ENCODE peak calls at places on chromosomes 5 and 9, in eight cellular contexts. One of them, this sample, is unnamed.

GRCh38 chr5:54360089-54360488 is 49.7 kb upstream of the ARL15 start:
- DNase-seq in activated CD4-positive, CD25-positive, alpha-beta regulatory T cell: no peak
- DNase-seq in stimulated activated CD8-positive, alpha-beta memory T cell treated with anti-CD3 and anti-CD28 coated beads, Interleukin-7, amount 100 ng/mL, for 4 hours: no peak
- DNase-seq in cardiac fibroblast: peak
- DNase-seq in AML-193: no peak
- DNase-seq in amniotic epithelial cell: peak
- DNase-seq in activated CD8-positive, alpha-beta memory T cell treated with anti-CD3 and anti-CD28 coated beads for 48 hours: no peak
- DNase-seq in fibroblast of the aortic adventitia: peak
- DNase-seq in this sample: peak

GRCh38 chr9:21551401-21551800 is 69.3 kb upstream of the IFNE start:
- DNase-seq in stimulated activated CD8-positive, alpha-beta memory T cell treated with anti-CD3 and anti-CD28 coated beads, Interleukin-7, amount 100 ng/mL, for 4 hours: no peak
- DNase-seq in cardiac fibroblast: peak
- DNase-seq in AML-193: no peak
- DNase-seq in fibroblast of the aortic adventitia: peak
- DNase-seq in amniotic epithelial cell: no peak
- DNase-seq in activated CD8-positive, alpha-beta memory T cell treated with anti-CD3 and anti-CD28 coated beads for 48 hours: no peak
- DNase-seq in activated CD4-positive, CD25-positive, alpha-beta regulatory T cell: no peak
- DNase-seq in this sample: no peak

GRCh38 chr5:10625700-10626472 is 62.0 kb downstream of the ANKRD33B start:
- DNase-seq in AML-193: no peak
- DNase-seq in cardiac fibroblast: no peak
- DNase-seq in amniotic epithelial cell: no peak
- DNase-seq in activated CD4-positive, CD25-positive, alpha-beta regulatory T cell: no peak
- DNase-seq in activated CD8-positive, alpha-beta memory T cell treated with anti-CD3 and anti-CD28 coated beads for 48 hours: no peak
- DNase-seq in fibroblast of the aortic adventitia: peak
- DNase-seq in stimulated activated CD8-positive, alpha-beta memory T cell treated with anti-CD3 and anti-CD28 coated beads, Interleukin-7, amount 100 ng/mL, for 4 hours: no peak
- DNase-seq in this sample: no peak

GRCh38 chr5:122751293-122751753 is 23.6 kb upstream of the SNX2 start:
- DNase-seq in activated CD8-positive, alpha-beta memory T cell treated with anti-CD3 and anti-CD28 coated beads for 48 hours: no peak
- DNase-seq in activated CD4-positive, CD25-positive, alpha-beta regulatory T cell: no peak
- DNase-seq in stimulated activated CD8-positive, alpha-beta memory T cell treated with anti-CD3 and anti-CD28 coated beads, Interleukin-7, amount 100 ng/mL, for 4 hours: no peak
- DNase-seq in amniotic epithelial cell: peak
- DNase-seq in AML-193: no peak
- DNase-seq in fibroblast of the aortic adventitia: peak
- DNase-seq in cardiac fibroblast: peak
- DNase-seq in this sample: no peak

GRCh38 chr5:78009937-78010527 is 233.9 kb upstream of the TBCA start:
- DNase-seq in activated CD8-positive, alpha-beta memory T cell treated with anti-CD3 and anti-CD28 coated beads for 48 hours: no peak
- DNase-seq in cardiac fibroblast: peak
- DNase-seq in AML-193: no peak
- DNase-seq in activated CD4-positive, CD25-positive, alpha-beta regulatory T cell: no peak
- DNase-seq in amniotic epithelial cell: peak
- DNase-seq in stimulated activated CD8-positive, alpha-beta memory T cell treated with anti-CD3 and anti-CD28 coated beads, Interleukin-7, amount 100 ng/mL, for 4 hours: no peak
- DNase-seq in fibroblast of the aortic adventitia: peak
- DNase-seq in this sample: peak

GRCh38 chr9:35603506-35603985 is 1.5 kb upstream of the TESK1 start:
- DNase-seq in stimulated activated CD8-positive, alpha-beta memory T cell treated with anti-CD3 and anti-CD28 coated beads, Interleukin-7, amount 100 ng/mL, for 4 hours: no peak
- DNase-seq in activated CD8-positive, alpha-beta memory T cell treated with anti-CD3 and anti-CD28 coated beads for 48 hours: no peak
- DNase-seq in AML-193: peak
- DNase-seq in activated CD4-positive, CD25-positive, alpha-beta regulatory T cell: no peak
- DNase-seq in fibroblast of the aortic adventitia: peak
- DNase-seq in cardiac fibroblast: peak
- DNase-seq in amniotic epithelial cell: peak
- DNase-seq in this sample: peak

GRCh38 chr9:35136866-35137265 is 21.2 kb upstream of the ATOSB start:
- DNase-seq in AML-193: no peak
- DNase-seq in cardiac fibroblast: no peak
- DNase-seq in fibroblast of the aortic adventitia: peak
- DNase-seq in activated CD8-positive, alpha-beta memory T cell treated with anti-CD3 and anti-CD28 coated beads for 48 hours: no peak
- DNase-seq in amniotic epithelial cell: peak
- DNase-seq in activated CD4-positive, CD25-positive, alpha-beta regulatory T cell: no peak
- DNase-seq in stimulated activated CD8-positive, alpha-beta memory T cell treated with anti-CD3 and anti-CD28 coated beads, Interleukin-7, amount 100 ng/mL, for 4 hours: no peak
- DNase-seq in this sample: no peak

GRCh38 chr5:168654225-168654624 is 75.1 kb upstream of the PANK3 start:
- DNase-seq in AML-193: no peak
- DNase-seq in activated CD4-positive, CD25-positive, alpha-beta regulatory T cell: no peak
- DNase-seq in cardiac fibroblast: no peak
- DNase-seq in fibroblast of the aortic adventitia: peak
- DNase-seq in activated CD8-positive, alpha-beta memory T cell treated with anti-CD3 and anti-CD28 coated beads for 48 hours: no peak
- DNase-seq in amniotic epithelial cell: peak
- DNase-seq in stimulated activated CD8-positive, alpha-beta memory T cell treated with anti-CD3 and anti-CD28 coated beads, Interleukin-7, amount 100 ng/mL, for 4 hours: no peak
- DNase-seq in this sample: peak

GRCh38 chr9:83956288-83957028 is 23.6 kb downstream of the HNRNPK start:
- DNase-seq in activated CD4-positive, CD25-positive, alpha-beta regulatory T cell: peak
- DNase-seq in AML-193: no peak
- DNase-seq in stimulated activated CD8-positive, alpha-beta memory T cell treated with anti-CD3 and anti-CD28 coated beads, Interleukin-7, amount 100 ng/mL, for 4 hours: no peak
- DNase-seq in amniotic epithelial cell: peak
- DNase-seq in activated CD8-positive, alpha-beta memory T cell treated with anti-CD3 and anti-CD28 coated beads for 48 hours: peak
- DNase-seq in fibroblast of the aortic adventitia: peak
- DNase-seq in cardiac fibroblast: peak
- DNase-seq in this sample: peak

GRCh38 chr9:101381118-101381517 is 3.7 kb downstream of the BAAT start:
- DNase-seq in AML-193: no peak
- DNase-seq in fibroblast of the aortic adventitia: no peak
- DNase-seq in cardiac fibroblast: no peak
- DNase-seq in activated CD8-positive, alpha-beta memory T cell treated with anti-CD3 and anti-CD28 coated beads for 48 hours: no peak
- DNase-seq in amniotic epithelial cell: no peak
- DNase-seq in stimulated activated CD8-positive, alpha-beta memory T cell treated with anti-CD3 and anti-CD28 coated beads, Interleukin-7, amount 100 ng/mL, for 4 hours: no peak
- DNase-seq in activated CD4-positive, CD25-positive, alpha-beta regulatory T cell: no peak
- DNase-seq in this sample: no peak

GRCh38 chr5:144048254-144048856 is 122.1 kb downstream of the YIPF5 start:
- DNase-seq in fibroblast of the aortic adventitia: peak
- DNase-seq in AML-193: no peak
- DNase-seq in stimulated activated CD8-positive, alpha-beta memory T cell treated with anti-CD3 and anti-CD28 coated beads, Interleukin-7, amount 100 ng/mL, for 4 hours: no peak
- DNase-seq in activated CD4-positive, CD25-positive, alpha-beta regulatory T cell: no peak
- DNase-seq in cardiac fibroblast: no peak
- DNase-seq in amniotic epithelial cell: peak
- DNase-seq in activated CD8-positive, alpha-beta memory T cell treated with anti-CD3 and anti-CD28 coated beads for 48 hours: no peak
- DNase-seq in this sample: peak

GRCh38 chr5:68745459-68745858 is 348.4 kb upstream of the SLC30A5 start:
- DNase-seq in stimulated activated CD8-positive, alpha-beta memory T cell treated with anti-CD3 and anti-CD28 coated beads, Interleukin-7, amount 100 ng/mL, for 4 hours: no peak
- DNase-seq in cardiac fibroblast: peak
- DNase-seq in activated CD8-positive, alpha-beta memory T cell treated with anti-CD3 and anti-CD28 coated beads for 48 hours: no peak
- DNase-seq in fibroblast of the aortic adventitia: peak
- DNase-seq in AML-193: no peak
- DNase-seq in amniotic epithelial cell: no peak
- DNase-seq in activated CD4-positive, CD25-positive, alpha-beta regulatory T cell: no peak
- DNase-seq in this sample: no peak

GRCh38 chr5:4862500-4862899 is 277.6 kb upstream of the ADAMTS16 start:
- DNase-seq in stimulated activated CD8-positive, alpha-beta memory T cell treated with anti-CD3 and anti-CD28 coated beads, Interleukin-7, amount 100 ng/mL, for 4 hours: no peak
- DNase-seq in amniotic epithelial cell: peak
- DNase-seq in cardiac fibroblast: peak
- DNase-seq in activated CD8-positive, alpha-beta memory T cell treated with anti-CD3 and anti-CD28 coated beads for 48 hours: no peak
- DNase-seq in AML-193: peak
- DNase-seq in activated CD4-positive, CD25-positive, alpha-beta regulatory T cell: no peak
- DNase-seq in fibroblast of the aortic adventitia: peak
- DNase-seq in this sample: peak

GRCh38 chr9:134778841-134779411 is 101.7 kb upstream of the FCN2 start:
- DNase-seq in amniotic epithelial cell: peak
- DNase-seq in activated CD8-positive, alpha-beta memory T cell treated with anti-CD3 and anti-CD28 coated beads for 48 hours: no peak
- DNase-seq in activated CD4-positive, CD25-positive, alpha-beta regulatory T cell: no peak
- DNase-seq in stimulated activated CD8-positive, alpha-beta memory T cell treated with anti-CD3 and anti-CD28 coated beads, Interleukin-7, amount 100 ng/mL, for 4 hours: no peak
- DNase-seq in fibroblast of the aortic adventitia: peak
- DNase-seq in AML-193: peak
- DNase-seq in cardiac fibroblast: peak
- DNase-seq in this sample: peak

GRCh38 chr9:89917861-89918260 is 313.0 kb downstream of the GADD45G start:
- DNase-seq in cardiac fibroblast: no peak
- DNase-seq in activated CD8-positive, alpha-beta memory T cell treated with anti-CD3 and anti-CD28 coated beads for 48 hours: no peak
- DNase-seq in AML-193: no peak
- DNase-seq in amniotic epithelial cell: no peak
- DNase-seq in stimulated activated CD8-positive, alpha-beta memory T cell treated with anti-CD3 and anti-CD28 coated beads, Interleukin-7, amount 100 ng/mL, for 4 hours: no peak
- DNase-seq in fibroblast of the aortic adventitia: no peak
- DNase-seq in activated CD4-positive, CD25-positive, alpha-beta regulatory T cell: no peak
- DNase-seq in this sample: no peak

GRCh38 chr9:96027271-96028131 is 152.0 kb downstream of the ERCC6L2 start:
- DNase-seq in activated CD8-positive, alpha-beta memory T cell treated with anti-CD3 and anti-CD28 coated beads for 48 hours: no peak
- DNase-seq in amniotic epithelial cell: no peak
- DNase-seq in activated CD4-positive, CD25-positive, alpha-beta regulatory T cell: no peak
- DNase-seq in cardiac fibroblast: no peak
- DNase-seq in stimulated activated CD8-positive, alpha-beta memory T cell treated with anti-CD3 and anti-CD28 coated beads, Interleukin-7, amount 100 ng/mL, for 4 hours: no peak
- DNase-seq in fibroblast of the aortic adventitia: no peak
- DNase-seq in AML-193: no peak
- DNase-seq in this sample: peak

GRCh38 chr9:223167-223566 is 8.5 kb downstream of the DOCK8 start:
- DNase-seq in activated CD8-positive, alpha-beta memory T cell treated with anti-CD3 and anti-CD28 coated beads for 48 hours: no peak
- DNase-seq in cardiac fibroblast: no peak
- DNase-seq in fibroblast of the aortic adventitia: no peak
- DNase-seq in AML-193: no peak
- DNase-seq in activated CD4-positive, CD25-positive, alpha-beta regulatory T cell: no peak
- DNase-seq in amniotic epithelial cell: no peak
- DNase-seq in stimulated activated CD8-positive, alpha-beta memory T cell treated with anti-CD3 and anti-CD28 coated beads, Interleukin-7, amount 100 ng/mL, for 4 hours: no peak
- DNase-seq in this sample: no peak

GRCh38 chr5:9431496-9432258 is 114.2 kb downstream of the SEMA5A start:
- DNase-seq in cardiac fibroblast: peak
- DNase-seq in fibroblast of the aortic adventitia: peak
- DNase-seq in stimulated activated CD8-positive, alpha-beta memory T cell treated with anti-CD3 and anti-CD28 coated beads, Interleukin-7, amount 100 ng/mL, for 4 hours: no peak
- DNase-seq in amniotic epithelial cell: peak
- DNase-seq in activated CD4-positive, CD25-positive, alpha-beta regulatory T cell: no peak
- DNase-seq in activated CD8-positive, alpha-beta memory T cell treated with anti-CD3 and anti-CD28 coated beads for 48 hours: no peak
- DNase-seq in AML-193: no peak
- DNase-seq in this sample: no peak

GRCh38 chr5:170752257-170753215 is 31.0 kb upstream of the GABRP start:
- DNase-seq in AML-193: no peak
- DNase-seq in fibroblast of the aortic adventitia: no peak
- DNase-seq in amniotic epithelial cell: no peak
- DNase-seq in stimulated activated CD8-positive, alpha-beta memory T cell treated with anti-CD3 and anti-CD28 coated beads, Interleukin-7, amount 100 ng/mL, for 4 hours: no peak
- DNase-seq in activated CD8-positive, alpha-beta memory T cell treated with anti-CD3 and anti-CD28 coated beads for 48 hours: no peak
- DNase-seq in activated CD4-positive, CD25-positive, alpha-beta regulatory T cell: no peak
- DNase-seq in cardiac fibroblast: no peak
- DNase-seq in this sample: no peak

GRCh38 chr5:142246263-142246662 is 78.6 kb downstream of the SPRY4 start:
- DNase-seq in stimulated activated CD8-positive, alpha-beta memory T cell treated with anti-CD3 and anti-CD28 coated beads, Interleukin-7, amount 100 ng/mL, for 4 hours: no peak
- DNase-seq in amniotic epithelial cell: peak
- DNase-seq in AML-193: no peak
- DNase-seq in activated CD8-positive, alpha-beta memory T cell treated with anti-CD3 and anti-CD28 coated beads for 48 hours: no peak
- DNase-seq in activated CD4-positive, CD25-positive, alpha-beta regulatory T cell: no peak
- DNase-seq in fibroblast of the aortic adventitia: peak
- DNase-seq in cardiac fibroblast: peak
- DNase-seq in this sample: peak

GRCh38 chr5:178661836-178662540 is 35.1 kb upstream of the CLK4 start:
- DNase-seq in activated CD4-positive, CD25-positive, alpha-beta regulatory T cell: no peak
- DNase-seq in stimulated activated CD8-positive, alpha-beta memory T cell treated with anti-CD3 and anti-CD28 coated beads, Interleukin-7, amount 100 ng/mL, for 4 hours: no peak
- DNase-seq in cardiac fibroblast: no peak
- DNase-seq in AML-193: no peak
- DNase-seq in activated CD8-positive, alpha-beta memory T cell treated with anti-CD3 and anti-CD28 coated beads for 48 hours: no peak
- DNase-seq in amniotic epithelial cell: no peak
- DNase-seq in fibroblast of the aortic adventitia: no peak
- DNase-seq in this sample: no peak

GRCh38 chr5:95863383-95863757 is 40.8 kb upstream of the GLRX start:
- DNase-seq in AML-193: peak
- DNase-seq in cardiac fibroblast: peak
- DNase-seq in amniotic epithelial cell: peak
- DNase-seq in activated CD4-positive, CD25-positive, alpha-beta regulatory T cell: no peak
- DNase-seq in stimulated activated CD8-positive, alpha-beta memory T cell treated with anti-CD3 and anti-CD28 coated beads, Interleukin-7, amount 100 ng/mL, for 4 hours: no peak
- DNase-seq in fibroblast of the aortic adventitia: peak
- DNase-seq in activated CD8-positive, alpha-beta memory T cell treated with anti-CD3 and anti-CD28 coated beads for 48 hours: no peak
- DNase-seq in this sample: peak

GRCh38 chr5:102796014-102796413 is 40.9 kb downstream of the PAM start:
- DNase-seq in cardiac fibroblast: no peak
- DNase-seq in amniotic epithelial cell: no peak
- DNase-seq in fibroblast of the aortic adventitia: no peak
- DNase-seq in stimulated activated CD8-positive, alpha-beta memory T cell treated with anti-CD3 and anti-CD28 coated beads, Interleukin-7, amount 100 ng/mL, for 4 hours: no peak
- DNase-seq in activated CD4-positive, CD25-positive, alpha-beta regulatory T cell: no peak
- DNase-seq in activated CD8-positive, alpha-beta memory T cell treated with anti-CD3 and anti-CD28 coated beads for 48 hours: no peak
- DNase-seq in AML-193: no peak
- DNase-seq in this sample: peak

GRCh38 chr5:36685631-36686147 is 79.3 kb downstream of the SLC1A3 start:
- DNase-seq in stimulated activated CD8-positive, alpha-beta memory T cell treated with anti-CD3 and anti-CD28 coated beads, Interleukin-7, amount 100 ng/mL, for 4 hours: no peak
- DNase-seq in AML-193: peak
- DNase-seq in activated CD4-positive, CD25-positive, alpha-beta regulatory T cell: no peak
- DNase-seq in cardiac fibroblast: peak
- DNase-seq in fibroblast of the aortic adventitia: no peak
- DNase-seq in amniotic epithelial cell: peak
- DNase-seq in activated CD8-positive, alpha-beta memory T cell treated with anti-CD3 and anti-CD28 coated beads for 48 hours: no peak
- DNase-seq in this sample: no peak

GRCh38 chr5:10800852-10801251 is 39.8 kb upstream of the DAP start:
- DNase-seq in cardiac fibroblast: no peak
- DNase-seq in AML-193: peak
- DNase-seq in fibroblast of the aortic adventitia: no peak
- DNase-seq in activated CD4-positive, CD25-positive, alpha-beta regulatory T cell: no peak
- DNase-seq in stimulated activated CD8-positive, alpha-beta memory T cell treated with anti-CD3 and anti-CD28 coated beads, Interleukin-7, amount 100 ng/mL, for 4 hours: no peak
- DNase-seq in activated CD8-positive, alpha-beta memory T cell treated with anti-CD3 and anti-CD28 coated beads for 48 hours: no peak
- DNase-seq in amniotic epithelial cell: no peak
- DNase-seq in this sample: no peak

This sample was measured in myocyte.